ENCODE peak calls at places on chromosomes 4 and X, in ten cellular contexts. T is breast epithelium; R is tibial artery; S is cardiac muscle cell; G is CD8-positive, alpha-beta T cell; X is MM.1S; Y is endodermal cell; U is mammary epithelial cell; W is psoas muscle; H is heart right ventricle. P is an unnamed sample. For H3K4me1 and H3K9me3, the result is how much of the 10 kb centered on the place peaks cover.

GRCh38 chr4:145782756-145783155 is 102.8 kb downstream of the C4orf51 start:
- DNase-seq in T (no peak), R (no peak), S (no peak), G (no peak), X (no peak), Y (no peak), U (no peak), W (no peak), H (no peak), P (no peak)

GRCh38 chrX:13794417-13794816 is 22.5 kb downstream of the GPM6B start:
- DNase-seq in T (no peak), R (no peak), S (no peak), G (no peak), X (no peak), Y (no peak), U (no peak), W (no peak), H (no peak), P (no peak)

GRCh38 chrX:149881081-149881711 is at the start of gene MAGEA8:
- DNase-seq in T (no peak), R (no peak), S (no peak), G (no peak), X (no peak), Y (peak), U (no peak), W (no peak), H (no peak), P (no peak)

GRCh38 chr4:54229631-54230478 is 762 bp downstream of the PDGFRA start:
- DNase-seq in T (peak), R (peak), S (peak), G (no peak), X (no peak), Y (peak), U (no peak), W (peak), H (no peak), P (no peak)

GRCh38 chrX:152819732-152820131 is 10.8 kb downstream of the CETN2 start:
- DNase-seq in T (no peak), R (no peak), S (peak), G (no peak), X (no peak), Y (no peak), U (peak), W (no peak), H (no peak), P (no peak)

GRCh38 chr4:89125901-89126435 is 14.6 kb downstream of the TIGD2 start:
- DNase-seq in T (no peak), R (no peak), S (no peak), G (no peak), X (no peak), Y (no peak), U (no peak), W (no peak), H (no peak), P (no peak)

GRCh38 chrX:50920132-50920531 is 9.6 kb downstream of the BMP15 start:
- DNase-seq in T (no peak), R (no peak), S (peak), G (no peak), X (no peak), Y (no peak), U (peak), W (no peak), H (no peak), P (no peak)

GRCh38 chr4:1199556-1200331 is 27.4 kb upstream of the SPON2 start:
- DNase-seq in T (peak), R (no peak), S (no peak), G (no peak), X (no peak), Y (peak), U (no peak), W (no peak), H (peak), P (no peak)

GRCh38 chrX:11352296-11352741 is 59.1 kb downstream of the AMELX start:
- DNase-seq in T (no peak), R (no peak), S (peak), G (no peak), X (no peak), Y (no peak), U (no peak), W (no peak), H (no peak), P (no peak)

GRCh38 chr4:123581802-123582201 is 185.2 kb downstream of the SPRY1 start:
- DNase-seq in T (no peak), R (no peak), S (no peak), G (no peak), X (no peak), Y (no peak), U (no peak), W (no peak), H (no peak), P (no peak)

GRCh38 chr4:89704651-89705395 is 132.1 kb downstream of the SNCA start:
- DNase-seq in T (no peak), R (no peak), S (no peak), G (no peak), X (no peak), Y (no peak), U (no peak), W (no peak), H (no peak), P (no peak)

GRCh38 chr4:88791274-88791673 is 93.6 kb upstream of the NAP1L5 start:
- DNase-seq in T (no peak), R (no peak), S (peak), G (no peak), X (peak), Y (no peak), U (peak), W (no peak), H (no peak), P (no peak)

GRCh38 chr4:152919826-152920225 is 16.3 kb upstream of the FHDC1 start:
- DNase-seq in T (no peak), R (no peak), S (no peak), G (no peak), X (no peak), Y (no peak), U (no peak), W (no peak), H (no peak), P (no peak)

GRCh38 chr4:86653237-86653865 is 59.2 kb downstream of the PTPN13 start:
- DNase-seq in T (no peak), R (no peak), S (no peak), G (no peak), X (no peak), Y (peak), U (no peak), W (no peak), H (no peak), P (no peak)

GRCh38 chrX:96436105-96436504 is 248.5 kb upstream of the DIAPH2 start:
- DNase-seq in T (no peak), R (no peak), S (peak), G (no peak), X (no peak), Y (no peak), U (no peak), W (no peak), H (no peak), P (no peak)

GRCh38 chr4:83691998-83692397 is 156.1 kb downstream of the GPAT3 start:
- DNase-seq in T (no peak), R (no peak), S (no peak), G (no peak), X (no peak), Y (no peak), U (peak), W (no peak), H (no peak), P (no peak)

GRCh38 chrX:42119076-42119475 is 195.7 kb upstream of the CASK start:
- DNase-seq in T (peak), R (no peak), S (peak), G (no peak), X (no peak), Y (no peak), U (peak), W (no peak), H (no peak), P (no peak)

GRCh38 chrX:119698835-119699234 is 5.9 kb upstream of the SEPTIN6 start:
- DNase-seq in T (no peak), R (no peak), S (peak), G (no peak), X (peak), Y (peak), U (peak), W (no peak), H (no peak), P (no peak)

GRCh38 chr4:13331827-13332226 is 152.3 kb downstream of the RAB28 start:
- DNase-seq in T (peak), R (no peak), S (no peak), G (no peak), X (no peak), Y (no peak), U (no peak), W (no peak), H (no peak), P (no peak)

GRCh38 chrX:39681885-39682284 is 415.9 kb downstream of the BCOR start:
- DNase-seq in T (no peak), R (no peak), S (no peak), G (no peak), X (no peak), Y (no peak), U (no peak), W (no peak), H (no peak), P (no peak)

GRCh38 chrX:16822723-16823122 is 36.5 kb downstream of the TXLNG start:
- DNase-seq in T (no peak), R (no peak), S (peak), G (no peak), X (no peak), Y (no peak), U (peak), W (no peak), H (no peak), P (no peak)

GRCh38 chrX:146278381-146278780 is 460.8 kb downstream of the SLITRK2 start:
- DNase-seq in T (no peak), R (no peak), S (no peak), G (no peak), X (peak), Y (peak), U (no peak), W (no peak), H (no peak), P (no peak)

GRCh38 chr4:126395661-126396060 is 1080.9 kb downstream of the FAT4 start:
- DNase-seq in T (no peak), R (peak), S (no peak), G (no peak), X (no peak), Y (no peak), U (peak), W (no peak), H (no peak), P (no peak)

GRCh38 chr4:336099-336892 is 1.3 kb upstream of the ZNF141 start:
- DNase-seq in T (peak), R (peak), S (peak), G (no peak), X (no peak), Y (peak), U (no peak), W (peak), H (peak), P (no peak)

DNA sequence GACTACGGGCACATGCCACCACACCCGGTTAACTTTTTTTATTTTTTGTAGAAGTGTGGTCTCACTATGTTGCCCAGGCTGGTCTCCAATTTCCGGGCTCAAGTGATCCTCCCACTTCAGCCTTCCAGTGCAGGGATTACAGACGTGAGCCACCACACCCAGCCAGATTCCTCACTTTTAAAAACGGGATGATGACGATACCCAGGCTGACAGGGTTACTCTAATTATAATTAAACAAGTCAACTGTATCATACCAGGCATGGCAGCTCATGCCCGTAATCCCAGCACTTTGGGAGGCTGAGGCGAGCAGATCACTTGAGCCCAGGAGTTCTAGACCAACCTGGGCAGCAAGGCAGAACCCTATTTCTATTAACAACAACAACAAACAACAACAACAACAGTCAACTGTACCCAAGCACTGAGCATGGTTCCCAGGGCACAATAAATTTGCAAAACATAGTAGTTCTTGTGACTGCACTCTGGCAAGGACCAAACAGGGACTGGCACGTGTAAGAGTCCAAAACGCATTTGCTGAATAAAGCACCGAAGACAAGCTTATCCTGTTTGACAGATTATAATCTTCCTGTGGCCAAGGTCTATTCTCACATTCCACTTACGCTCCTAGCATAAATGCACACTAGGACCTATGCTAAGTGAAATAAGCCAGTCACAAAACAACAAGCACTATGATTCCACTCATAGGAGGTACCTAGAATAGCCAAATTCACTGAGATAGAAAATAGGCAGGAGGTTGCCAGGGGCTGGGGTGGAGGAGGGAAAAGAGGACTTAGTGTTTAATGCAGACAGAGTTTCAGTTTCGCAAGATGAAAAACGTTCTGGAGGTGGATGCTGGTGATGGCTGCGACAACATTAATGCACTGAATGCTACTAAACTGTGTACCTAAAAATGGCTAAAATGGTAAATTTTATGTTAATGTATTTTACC is 77.5 kb downstream of the IRF2 start:
- DNase-seq in T (no peak), R (no peak), S (no peak), G (no peak), X (peak), Y (no peak), U (no peak), W (no peak), H (no peak), P (no peak)
- H3K4me1 ChIP-seq in T (under half), R (under half), S (under half), G (under half), X (under half), Y (under half), U (under half), W (half or more), H (under half), P (half or more)

GRCh38 chr4:2370597-2371320 is 47.7 kb downstream of the ZFYVE28 start:
- DNase-seq in T (no peak), R (no peak), S (no peak), G (no peak), X (no peak), Y (no peak), U (no peak), W (no peak), H (no peak), P (no peak)
- H3K9me3 ChIP-seq in T (under half), R (under half), S (under half), G (under half), X (under half), Y (under half), U (under half), W (under half), H (under half), P (under half)

DNA sequence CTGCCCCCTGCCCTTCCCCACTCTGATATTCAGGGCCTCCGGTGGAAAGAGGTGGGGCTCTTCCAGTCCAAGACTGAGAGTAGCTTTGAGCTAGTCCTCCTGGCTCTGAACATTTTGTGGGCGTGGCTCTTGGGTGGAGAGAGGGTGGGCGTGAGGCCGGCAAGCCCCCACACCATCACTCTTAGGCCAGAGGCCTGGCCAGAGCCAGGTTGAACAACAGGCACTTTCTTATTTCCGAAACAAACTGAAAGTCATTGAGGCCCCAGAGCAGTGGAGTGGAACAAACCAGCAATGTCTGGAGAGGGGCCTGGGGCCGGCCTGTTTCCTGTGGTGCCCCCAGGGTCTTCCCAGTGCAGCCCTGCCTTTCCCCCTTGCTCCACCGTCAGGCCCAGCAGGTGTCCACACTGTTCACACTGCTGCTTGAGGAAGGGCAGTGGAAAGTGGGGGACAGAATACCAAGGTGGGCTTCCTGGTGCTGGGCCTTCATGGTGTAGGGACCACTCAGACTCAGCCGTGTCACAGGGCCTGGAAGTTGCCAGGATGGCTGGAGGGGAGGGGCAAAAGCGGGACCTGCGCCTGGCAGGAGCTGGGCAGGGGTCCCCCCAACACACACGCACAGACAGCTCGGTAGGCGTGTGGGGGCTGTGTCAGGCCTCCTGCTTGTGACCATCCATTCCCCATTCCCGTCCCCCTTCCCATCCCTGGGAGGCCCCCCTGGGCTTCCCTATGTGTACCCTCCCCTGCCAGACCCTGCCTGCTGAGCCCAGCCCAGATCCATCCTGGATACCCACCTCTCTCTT is 2.9 kb downstream of the ADRA2C start:
- DNase-seq in T (no peak), R (no peak), S (no peak), G (no peak), X (no peak), Y (no peak), U (no peak), W (no peak), H (no peak), P (no peak)
- H3K4me1 ChIP-seq in T (under half), R (under half), S (under half), G (under half), X (under half), Y (under half), U (under half), W (under half), H (under half), P (under half)

DNA sequence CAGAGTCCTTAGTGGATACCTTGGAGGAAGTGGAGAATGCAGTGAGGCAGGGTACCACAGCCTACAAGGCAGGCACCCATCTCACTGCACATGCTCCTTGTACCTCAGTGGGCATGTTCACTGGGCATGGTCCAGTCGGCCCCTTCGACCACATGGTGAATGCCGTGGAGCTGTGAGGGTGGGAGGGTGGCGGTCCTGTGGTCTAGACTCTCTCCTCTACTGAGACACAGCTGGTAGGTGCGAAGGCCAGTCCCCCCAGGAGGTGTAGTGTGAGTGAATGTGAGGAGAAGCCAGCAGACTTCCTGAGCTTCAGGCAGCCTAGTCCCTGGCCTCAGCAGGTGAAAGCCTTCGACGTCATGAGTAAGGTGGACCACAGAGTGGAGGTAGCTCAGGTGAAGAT is 12.2 kb downstream of the XAGE2 start:
- DNase-seq in T (no peak), R (no peak), S (no peak), G (no peak), X (no peak), Y (no peak), U (no peak), W (no peak), H (no peak), P (no peak)
- H3K9me3 ChIP-seq in T (under half), R (under half), S (under half), G (under half), X (under half), Y (under half), U (under half), W (under half), H (under half), P (under half)

DNA sequence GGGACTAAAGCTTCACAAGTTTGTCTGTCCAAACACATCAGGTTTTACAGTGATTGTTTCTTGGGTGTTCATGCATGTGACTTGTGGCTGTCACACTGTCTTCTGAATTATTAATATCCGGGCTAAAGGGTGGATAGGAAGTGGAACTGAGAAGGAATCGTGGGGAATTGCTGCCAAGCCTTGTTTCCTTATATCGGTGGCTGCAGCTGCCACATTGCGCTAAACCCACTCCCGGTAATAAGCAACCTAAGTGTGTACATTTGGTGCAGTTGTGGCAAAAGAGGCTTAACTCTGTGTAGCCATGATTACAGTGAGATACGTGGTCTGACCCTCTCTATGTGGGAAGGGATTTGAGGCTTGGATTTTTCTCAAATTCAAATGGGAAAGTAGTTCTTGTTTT is 30.7 kb downstream of the SEPTIN11 start:
- DNase-seq in T (no peak), R (no peak), S (no peak), G (no peak), X (no peak), Y (no peak), U (no peak), W (no peak), H (no peak), P (no peak)
- H3K4me1 ChIP-seq in T (under half), R (under half), S (under half), G (under half), X (under half), Y (under half), U (under half), W (under half), H (under half), P (under half)

DNA sequence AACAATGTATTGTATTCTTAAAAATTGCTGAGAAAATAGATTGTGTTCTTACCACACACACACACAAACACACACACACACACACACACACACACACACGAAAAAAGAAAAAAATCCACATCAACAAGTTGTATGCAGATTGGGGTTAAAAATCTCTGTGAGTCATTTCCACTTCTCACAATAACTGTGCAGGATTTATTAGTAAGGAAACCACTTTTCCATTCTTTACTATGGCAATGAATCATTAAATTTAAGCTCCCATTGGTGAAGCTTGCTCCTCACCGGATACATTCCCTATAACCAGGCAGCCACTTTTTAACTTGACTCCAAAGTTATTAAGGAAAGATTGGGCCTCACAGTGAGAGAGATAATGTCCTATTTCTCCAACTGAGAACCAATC is 19.7 kb upstream of the MAGEE1 start:
- DNase-seq in T (no peak), R (no peak), S (no peak), G (no peak), X (no peak), Y (no peak), U (no peak), W (no peak), H (no peak), P (no peak)
- H3K9me3 ChIP-seq in T (under half), R (under half), S (under half), G (under half), X (under half), Y (under half), U (under half), W (under half), H (under half), P (under half)